ENCODE peak calls at places on chromosomes 12 and 14, in nine cellular contexts. One of them, this sample, is unnamed. For H3K4me1, the result is how much of the 10 kb centered on the place peaks cover.

GRCh38 chr14:31921741-31922140 is 155.4 kb upstream of the ARHGAP5 start:
- DNase-seq in spleen: no peak
- DNase-seq in keratinocyte: no peak
- DNase-seq in pancreas: no peak
- DNase-seq in fibroblast of lung: no peak
- DNase-seq in mammary epithelial cell: no peak
- DNase-seq in neural progenitor cell: no peak
- DNase-seq in PC-3: no peak
- DNase-seq in OCI-LY7: no peak
- DNase-seq in this sample: no peak

GRCh38 chr12:113310489-113310888 is 24.4 kb downstream of the SLC8B1 start:
- DNase-seq in pancreas: no peak
- DNase-seq in neural progenitor cell: no peak
- DNase-seq in mammary epithelial cell: peak
- DNase-seq in PC-3: peak
- DNase-seq in fibroblast of lung: no peak
- DNase-seq in keratinocyte: no peak
- DNase-seq in spleen: no peak
- DNase-seq in OCI-LY7: peak
- DNase-seq in this sample: peak

GRCh38 chr14:51185180-51185579 is 54.9 kb upstream of the TMX1 start:
- DNase-seq in spleen: no peak
- DNase-seq in fibroblast of lung: no peak
- DNase-seq in pancreas: no peak
- DNase-seq in mammary epithelial cell: no peak
- DNase-seq in OCI-LY7: no peak
- DNase-seq in PC-3: no peak
- DNase-seq in neural progenitor cell: no peak
- DNase-seq in keratinocyte: no peak
- DNase-seq in this sample: no peak

GRCh38 chr14:96830946-96831345 is 33.8 kb downstream of the VRK1 start:
- DNase-seq in fibroblast of lung: no peak
- DNase-seq in keratinocyte: no peak
- DNase-seq in spleen: no peak
- DNase-seq in OCI-LY7: no peak
- DNase-seq in neural progenitor cell: no peak
- DNase-seq in mammary epithelial cell: no peak
- DNase-seq in PC-3: no peak
- DNase-seq in pancreas: no peak
- DNase-seq in this sample: no peak

GRCh38 chr12:120422892-120423456 is 14.9 kb upstream of the COX6A1 start:
- DNase-seq in neural progenitor cell: no peak
- DNase-seq in pancreas: no peak
- DNase-seq in keratinocyte: no peak
- DNase-seq in OCI-LY7: no peak
- DNase-seq in mammary epithelial cell: no peak
- DNase-seq in fibroblast of lung: no peak
- DNase-seq in spleen: no peak
- DNase-seq in PC-3: no peak
- DNase-seq in this sample: no peak

GRCh38 chr14:68627868-68628604 is 164.8 kb downstream of the ZFP36L1 start:
- DNase-seq in PC-3: peak
- DNase-seq in neural progenitor cell: peak
- DNase-seq in keratinocyte: peak
- DNase-seq in OCI-LY7: no peak
- DNase-seq in fibroblast of lung: peak
- DNase-seq in pancreas: peak
- DNase-seq in mammary epithelial cell: peak
- DNase-seq in spleen: peak
- DNase-seq in this sample: peak

GRCh38 chr12:56989866-56990610 is 16.3 kb downstream of the ZBTB39 start:
- DNase-seq in mammary epithelial cell: no peak
- DNase-seq in pancreas: no peak
- DNase-seq in neural progenitor cell: no peak
- DNase-seq in OCI-LY7: no peak
- DNase-seq in keratinocyte: no peak
- DNase-seq in fibroblast of lung: no peak
- DNase-seq in spleen: no peak
- DNase-seq in PC-3: no peak
- DNase-seq in this sample: no peak

GRCh38 chr12:1532367-1532752 is 62.0 kb downstream of the FBXL14 start:
- DNase-seq in PC-3: no peak
- DNase-seq in pancreas: no peak
- DNase-seq in fibroblast of lung: no peak
- DNase-seq in mammary epithelial cell: no peak
- DNase-seq in neural progenitor cell: no peak
- DNase-seq in spleen: no peak
- DNase-seq in OCI-LY7: no peak
- DNase-seq in keratinocyte: no peak
- DNase-seq in this sample: peak

GRCh38 chr14:74843653-74844052 is 32.3 kb downstream of the PROX2 start:
- DNase-seq in OCI-LY7: no peak
- DNase-seq in pancreas: no peak
- DNase-seq in keratinocyte: no peak
- DNase-seq in neural progenitor cell: no peak
- DNase-seq in spleen: no peak
- DNase-seq in PC-3: no peak
- DNase-seq in fibroblast of lung: peak
- DNase-seq in mammary epithelial cell: no peak
- DNase-seq in this sample: no peak

GRCh38 chr12:21583587-21583986 is 21.1 kb downstream of the GYS2 start:
- DNase-seq in spleen: no peak
- DNase-seq in fibroblast of lung: no peak
- DNase-seq in PC-3: no peak
- DNase-seq in neural progenitor cell: no peak
- DNase-seq in pancreas: no peak
- DNase-seq in keratinocyte: no peak
- DNase-seq in mammary epithelial cell: no peak
- DNase-seq in OCI-LY7: no peak
- DNase-seq in this sample: no peak

GRCh38 chr12:69738351-69739286 is at the start of gene RAB3IP:
- DNase-seq in PC-3: peak
- DNase-seq in mammary epithelial cell: peak
- DNase-seq in keratinocyte: no peak
- DNase-seq in pancreas: peak
- DNase-seq in spleen: peak
- DNase-seq in fibroblast of lung: peak
- DNase-seq in neural progenitor cell: peak
- DNase-seq in OCI-LY7: peak
- DNase-seq in this sample: peak

GRCh38 chr14:90439874-90440442 is 43.1 kb downstream of the CALM1 start:
- DNase-seq in neural progenitor cell: peak
- DNase-seq in OCI-LY7: no peak
- DNase-seq in mammary epithelial cell: peak
- DNase-seq in spleen: peak
- DNase-seq in PC-3: peak
- DNase-seq in fibroblast of lung: no peak
- DNase-seq in pancreas: no peak
- DNase-seq in keratinocyte: no peak
- DNase-seq in this sample: no peak

GRCh38 chr14:91377700-91378652 is 39.6 kb downstream of the CCDC88C start:
- DNase-seq in spleen: peak
- DNase-seq in PC-3: peak
- DNase-seq in pancreas: no peak
- DNase-seq in keratinocyte: no peak
- DNase-seq in neural progenitor cell: no peak
- DNase-seq in OCI-LY7: peak
- DNase-seq in fibroblast of lung: no peak
- DNase-seq in mammary epithelial cell: no peak
- DNase-seq in this sample: no peak

GRCh38 chr14:103687712-103688111 is 27.5 kb downstream of the XRCC3 start:
- DNase-seq in mammary epithelial cell: no peak
- DNase-seq in fibroblast of lung: no peak
- DNase-seq in keratinocyte: no peak
- DNase-seq in OCI-LY7: no peak
- DNase-seq in spleen: no peak
- DNase-seq in pancreas: no peak
- DNase-seq in neural progenitor cell: no peak
- DNase-seq in PC-3: no peak
- DNase-seq in this sample: no peak

GRCh38 chr14:103686831-103687485 is 28.3 kb downstream of the XRCC3 start:
- DNase-seq in keratinocyte: no peak
- DNase-seq in neural progenitor cell: no peak
- DNase-seq in spleen: no peak
- DNase-seq in mammary epithelial cell: no peak
- DNase-seq in OCI-LY7: no peak
- DNase-seq in pancreas: no peak
- DNase-seq in fibroblast of lung: peak
- DNase-seq in PC-3: no peak
- DNase-seq in this sample: peak

GRCh38 chr14:103688906-103689902 is 26.0 kb downstream of the XRCC3 start:
- DNase-seq in fibroblast of lung: peak
- DNase-seq in neural progenitor cell: no peak
- DNase-seq in mammary epithelial cell: no peak
- DNase-seq in PC-3: no peak
- DNase-seq in pancreas: no peak
- DNase-seq in keratinocyte: no peak
- DNase-seq in spleen: peak
- DNase-seq in OCI-LY7: peak
- DNase-seq in this sample: peak

GRCh38 chr14:103690332-103690731 is 24.9 kb downstream of the XRCC3 start:
- DNase-seq in keratinocyte: no peak
- DNase-seq in OCI-LY7: no peak
- DNase-seq in pancreas: no peak
- DNase-seq in PC-3: no peak
- DNase-seq in mammary epithelial cell: no peak
- DNase-seq in neural progenitor cell: no peak
- DNase-seq in fibroblast of lung: no peak
- DNase-seq in spleen: no peak
- DNase-seq in this sample: peak

DNA sequence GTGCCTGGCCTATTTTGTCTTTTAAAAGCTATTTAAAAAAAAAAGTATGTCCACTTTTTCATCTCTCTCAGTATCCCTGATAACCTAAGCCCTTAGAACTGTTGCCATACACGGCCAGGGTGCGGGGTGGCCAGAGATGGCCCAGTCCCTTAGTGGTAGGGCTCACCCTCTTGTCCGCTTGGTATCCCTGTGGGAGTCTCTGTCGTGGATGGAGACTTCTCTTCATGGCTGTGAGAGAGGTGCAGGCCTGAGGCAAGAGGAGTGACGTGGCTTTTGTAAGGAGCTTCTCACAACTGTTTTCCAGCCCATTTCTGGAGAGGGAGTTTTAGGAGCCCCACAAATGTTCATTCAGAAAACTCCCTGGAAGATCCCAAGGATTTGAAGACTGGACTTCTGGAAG is 26.8 kb downstream of the XRCC3 start:
- DNase-seq in keratinocyte: no peak
- DNase-seq in fibroblast of lung: no peak
- DNase-seq in spleen: no peak
- DNase-seq in OCI-LY7: no peak
- DNase-seq in mammary epithelial cell: no peak
- DNase-seq in neural progenitor cell: no peak
- DNase-seq in pancreas: no peak
- DNase-seq in PC-3: no peak
- DNase-seq in this sample: peak
- H3K4me1 ChIP-seq in keratinocyte: under half
- H3K4me1 ChIP-seq in fibroblast of lung: under half
- H3K4me1 ChIP-seq in spleen: under half
- H3K4me1 ChIP-seq in OCI-LY7: under half
- H3K4me1 ChIP-seq in mammary epithelial cell: under half
- H3K4me1 ChIP-seq in neural progenitor cell: under half
- H3K4me1 ChIP-seq in pancreas: under half
- H3K4me1 ChIP-seq in PC-3: under half
- H3K4me1 ChIP-seq in this sample: under half

GRCh38 chr14:29529418-29529817 is 398.2 kb downstream of the PRKD1 start:
- DNase-seq in fibroblast of lung: no peak
- DNase-seq in keratinocyte: no peak
- DNase-seq in spleen: no peak
- DNase-seq in OCI-LY7: no peak
- DNase-seq in pancreas: no peak
- DNase-seq in neural progenitor cell: peak
- DNase-seq in mammary epithelial cell: no peak
- DNase-seq in PC-3: peak
- DNase-seq in this sample: no peak
- TF ChIP-seq CTCF in fibroblast of lung: peak
- TF ChIP-seq CTCF in keratinocyte: peak
- TF ChIP-seq CTCF in spleen: peak
- TF ChIP-seq CTCF in OCI-LY7: peak
- TF ChIP-seq CTCF in pancreas: no peak
- TF ChIP-seq CTCF in neural progenitor cell: peak
- TF ChIP-seq CTCF in mammary epithelial cell: no peak
- TF ChIP-seq CTCF in PC-3: peak
- TF ChIP-seq CTCF in this sample: peak

GRCh38 chr12:102479099-102479887 is 1.1 kb downstream of the IGF1 start:
- DNase-seq in keratinocyte: no peak
- DNase-seq in PC-3: no peak
- DNase-seq in OCI-LY7: no peak
- DNase-seq in fibroblast of lung: no peak
- DNase-seq in pancreas: no peak
- DNase-seq in neural progenitor cell: peak
- DNase-seq in spleen: no peak
- DNase-seq in mammary epithelial cell: peak
- DNase-seq in this sample: no peak
- H3K4me3 ChIP-seq in keratinocyte: no peak
- H3K4me3 ChIP-seq in PC-3: no peak
- H3K4me3 ChIP-seq in OCI-LY7: no peak
- H3K4me3 ChIP-seq in fibroblast of lung: no peak
- H3K4me3 ChIP-seq in pancreas: peak
- H3K4me3 ChIP-seq in neural progenitor cell: no peak
- H3K4me3 ChIP-seq in spleen: peak
- H3K4me3 ChIP-seq in mammary epithelial cell: no peak
- H3K4me3 ChIP-seq in this sample: peak

GRCh38 chr14:89405712-89406111 is 11.3 kb downstream of the FOXN3 start:
- DNase-seq in pancreas: no peak
- DNase-seq in fibroblast of lung: no peak
- DNase-seq in spleen: no peak
- DNase-seq in mammary epithelial cell: no peak
- DNase-seq in PC-3: no peak
- DNase-seq in OCI-LY7: no peak
- DNase-seq in neural progenitor cell: no peak
- DNase-seq in keratinocyte: no peak
- DNase-seq in this sample: no peak
- H3K4me1 ChIP-seq in pancreas: under half
- H3K4me1 ChIP-seq in fibroblast of lung: under half
- H3K4me1 ChIP-seq in spleen: under half
- H3K4me1 ChIP-seq in mammary epithelial cell: under half
- H3K4me1 ChIP-seq in PC-3: under half
- H3K4me1 ChIP-seq in OCI-LY7: half or more
- H3K4me1 ChIP-seq in neural progenitor cell: under half
- H3K4me1 ChIP-seq in keratinocyte: under half
- H3K4me1 ChIP-seq in this sample: under half

GRCh38 chr14:104792945-104793702 is 2.4 kb downstream of the AKT1 start:
- DNase-seq in fibroblast of lung: no peak
- DNase-seq in OCI-LY7: no peak
- DNase-seq in keratinocyte: no peak
- DNase-seq in neural progenitor cell: peak
- DNase-seq in pancreas: no peak
- DNase-seq in PC-3: no peak
- DNase-seq in mammary epithelial cell: no peak
- DNase-seq in spleen: no peak
- DNase-seq in this sample: no peak
- TF ChIP-seq CTCF in fibroblast of lung: no peak
- TF ChIP-seq CTCF in OCI-LY7: no peak
- TF ChIP-seq CTCF in keratinocyte: no peak
- TF ChIP-seq CTCF in neural progenitor cell: peak
- TF ChIP-seq CTCF in pancreas: no peak
- TF ChIP-seq CTCF in PC-3: peak
- TF ChIP-seq CTCF in mammary epithelial cell: no peak
- TF ChIP-seq CTCF in spleen: no peak
- TF ChIP-seq CTCF in this sample: peak